ENCODE peak calls at places on chromosomes 2 and 18, in eight cellular contexts. One of them, this sample, is unnamed.

GRCh38 chr2:112938904-112939303 is 27.9 kb downstream of the IL37 start:
- DNase-seq in neural progenitor cell: no peak
- DNase-seq in dorsolateral prefrontal cortex: no peak
- DNase-seq in epithelial cell of esophagus: peak
- DNase-seq in stomach: peak
- DNase-seq in ovary: no peak
- DNase-seq in adrenal gland: no peak
- DNase-seq in progenitor cell of endocrine pancreas: no peak
- DNase-seq in this sample: no peak

GRCh38 chr2:202861987-202862386 is 9.6 kb downstream of the ICA1L start:
- DNase-seq in neural progenitor cell: no peak
- DNase-seq in dorsolateral prefrontal cortex: no peak
- DNase-seq in epithelial cell of esophagus: no peak
- DNase-seq in stomach: no peak
- DNase-seq in ovary: no peak
- DNase-seq in adrenal gland: no peak
- DNase-seq in progenitor cell of endocrine pancreas: no peak
- DNase-seq in this sample: no peak

GRCh38 chr2:31138037-31138962 is at the start of gene GALNT14:
- DNase-seq in neural progenitor cell: peak
- DNase-seq in dorsolateral prefrontal cortex: peak
- DNase-seq in epithelial cell of esophagus: peak
- DNase-seq in stomach: peak
- DNase-seq in ovary: peak
- DNase-seq in adrenal gland: peak
- DNase-seq in progenitor cell of endocrine pancreas: peak
- DNase-seq in this sample: peak

GRCh38 chr2:161367675-161368074 is 48.4 kb upstream of the TBR1 start:
- DNase-seq in neural progenitor cell: no peak
- DNase-seq in dorsolateral prefrontal cortex: no peak
- DNase-seq in epithelial cell of esophagus: no peak
- DNase-seq in stomach: no peak
- DNase-seq in ovary: no peak
- DNase-seq in adrenal gland: no peak
- DNase-seq in progenitor cell of endocrine pancreas: no peak
- DNase-seq in this sample: no peak

GRCh38 chr2:86622409-86622877 is 1.2 kb downstream of the RNF103 start:
- DNase-seq in neural progenitor cell: peak
- DNase-seq in dorsolateral prefrontal cortex: no peak
- DNase-seq in epithelial cell of esophagus: peak
- DNase-seq in stomach: peak
- DNase-seq in ovary: peak
- DNase-seq in adrenal gland: peak
- DNase-seq in progenitor cell of endocrine pancreas: no peak
- DNase-seq in this sample: no peak

GRCh38 chr2:97761192-97761591 is 47.8 kb downstream of the ZAP70 start:
- DNase-seq in neural progenitor cell: no peak
- DNase-seq in dorsolateral prefrontal cortex: no peak
- DNase-seq in epithelial cell of esophagus: no peak
- DNase-seq in stomach: peak
- DNase-seq in ovary: no peak
- DNase-seq in adrenal gland: no peak
- DNase-seq in progenitor cell of endocrine pancreas: no peak
- DNase-seq in this sample: no peak

GRCh38 chr2:154452906-154453493 is 245.5 kb upstream of the KCNJ3 start:
- DNase-seq in neural progenitor cell: no peak
- DNase-seq in dorsolateral prefrontal cortex: no peak
- DNase-seq in epithelial cell of esophagus: peak
- DNase-seq in stomach: no peak
- DNase-seq in ovary: no peak
- DNase-seq in adrenal gland: no peak
- DNase-seq in progenitor cell of endocrine pancreas: no peak
- DNase-seq in this sample: no peak

GRCh38 chr2:175400975-175401374 is 219.5 kb upstream of the ATP5MC3 start:
- DNase-seq in neural progenitor cell: no peak
- DNase-seq in dorsolateral prefrontal cortex: no peak
- DNase-seq in epithelial cell of esophagus: no peak
- DNase-seq in stomach: no peak
- DNase-seq in ovary: no peak
- DNase-seq in adrenal gland: no peak
- DNase-seq in progenitor cell of endocrine pancreas: no peak
- DNase-seq in this sample: no peak

GRCh38 chr2:203659650-203660049 is 46.8 kb upstream of the CD28 start:
- DNase-seq in neural progenitor cell: no peak
- DNase-seq in dorsolateral prefrontal cortex: no peak
- DNase-seq in epithelial cell of esophagus: no peak
- DNase-seq in stomach: no peak
- DNase-seq in ovary: no peak
- DNase-seq in adrenal gland: peak
- DNase-seq in progenitor cell of endocrine pancreas: no peak
- DNase-seq in this sample: no peak

GRCh38 chr18:12422936-12423335 is 15.2 kb downstream of the PRELID3A start:
- DNase-seq in neural progenitor cell: peak
- DNase-seq in dorsolateral prefrontal cortex: no peak
- DNase-seq in epithelial cell of esophagus: no peak
- DNase-seq in stomach: no peak
- DNase-seq in ovary: no peak
- DNase-seq in adrenal gland: no peak
- DNase-seq in progenitor cell of endocrine pancreas: no peak
- DNase-seq in this sample: no peak

GRCh38 chr2:28648671-28649395 is 102.8 kb upstream of the PPP1CB start:
- DNase-seq in neural progenitor cell: no peak
- DNase-seq in dorsolateral prefrontal cortex: no peak
- DNase-seq in epithelial cell of esophagus: no peak
- DNase-seq in stomach: no peak
- DNase-seq in ovary: no peak
- DNase-seq in adrenal gland: no peak
- DNase-seq in progenitor cell of endocrine pancreas: no peak
- DNase-seq in this sample: no peak

GRCh38 chr2:16729901-16730300 is 64.3 kb upstream of the CYRIA start:
- DNase-seq in neural progenitor cell: no peak
- DNase-seq in dorsolateral prefrontal cortex: no peak
- DNase-seq in epithelial cell of esophagus: no peak
- DNase-seq in stomach: no peak
- DNase-seq in ovary: no peak
- DNase-seq in adrenal gland: no peak
- DNase-seq in progenitor cell of endocrine pancreas: no peak
- DNase-seq in this sample: no peak

GRCh38 chr2:11873346-11873745 is 126.9 kb downstream of the LPIN1 start:
- DNase-seq in neural progenitor cell: no peak
- DNase-seq in dorsolateral prefrontal cortex: no peak
- DNase-seq in epithelial cell of esophagus: peak
- DNase-seq in stomach: no peak
- DNase-seq in ovary: no peak
- DNase-seq in adrenal gland: no peak
- DNase-seq in progenitor cell of endocrine pancreas: no peak
- DNase-seq in this sample: no peak

GRCh38 chr18:26298107-26298506 is 71.9 kb downstream of the TAF4B start:
- DNase-seq in neural progenitor cell: no peak
- DNase-seq in dorsolateral prefrontal cortex: no peak
- DNase-seq in epithelial cell of esophagus: no peak
- DNase-seq in stomach: no peak
- DNase-seq in ovary: no peak
- DNase-seq in adrenal gland: no peak
- DNase-seq in progenitor cell of endocrine pancreas: no peak
- DNase-seq in this sample: no peak

GRCh38 chr2:27891820-27892105 is 1.2 kb downstream of the BABAM2 start:
- DNase-seq in neural progenitor cell: no peak
- DNase-seq in dorsolateral prefrontal cortex: no peak
- DNase-seq in epithelial cell of esophagus: no peak
- DNase-seq in stomach: no peak
- DNase-seq in ovary: no peak
- DNase-seq in adrenal gland: no peak
- DNase-seq in progenitor cell of endocrine pancreas: no peak
- DNase-seq in this sample: no peak

GRCh38 chr2:229340086-229340760 is 69.1 kb upstream of the PID1 start:
- DNase-seq in neural progenitor cell: no peak
- DNase-seq in dorsolateral prefrontal cortex: no peak
- DNase-seq in epithelial cell of esophagus: no peak
- DNase-seq in stomach: no peak
- DNase-seq in ovary: no peak
- DNase-seq in adrenal gland: no peak
- DNase-seq in progenitor cell of endocrine pancreas: no peak
- DNase-seq in this sample: no peak

GRCh38 chr18:58578321-58578720 is 50.6 kb downstream of the ALPK2 start:
- DNase-seq in neural progenitor cell: no peak
- DNase-seq in dorsolateral prefrontal cortex: no peak
- DNase-seq in epithelial cell of esophagus: no peak
- DNase-seq in stomach: no peak
- DNase-seq in ovary: no peak
- DNase-seq in adrenal gland: no peak
- DNase-seq in progenitor cell of endocrine pancreas: no peak
- DNase-seq in this sample: no peak

GRCh38 chr2:119179951-119180350 is 21.4 kb upstream of the C1QL2 start:
- DNase-seq in neural progenitor cell: no peak
- DNase-seq in dorsolateral prefrontal cortex: no peak
- DNase-seq in epithelial cell of esophagus: no peak
- DNase-seq in stomach: no peak
- DNase-seq in ovary: no peak
- DNase-seq in adrenal gland: no peak
- DNase-seq in progenitor cell of endocrine pancreas: no peak
- DNase-seq in this sample: no peak
- TF ChIP-seq CTCF in neural progenitor cell: no peak
- TF ChIP-seq CTCF in dorsolateral prefrontal cortex: no peak
- TF ChIP-seq CTCF in epithelial cell of esophagus: no peak
- TF ChIP-seq CTCF in stomach: no peak
- TF ChIP-seq CTCF in ovary: no peak
- TF ChIP-seq CTCF in adrenal gland: no peak
- TF ChIP-seq CTCF in progenitor cell of endocrine pancreas: no peak
- TF ChIP-seq CTCF in this sample: no peak

DNA sequence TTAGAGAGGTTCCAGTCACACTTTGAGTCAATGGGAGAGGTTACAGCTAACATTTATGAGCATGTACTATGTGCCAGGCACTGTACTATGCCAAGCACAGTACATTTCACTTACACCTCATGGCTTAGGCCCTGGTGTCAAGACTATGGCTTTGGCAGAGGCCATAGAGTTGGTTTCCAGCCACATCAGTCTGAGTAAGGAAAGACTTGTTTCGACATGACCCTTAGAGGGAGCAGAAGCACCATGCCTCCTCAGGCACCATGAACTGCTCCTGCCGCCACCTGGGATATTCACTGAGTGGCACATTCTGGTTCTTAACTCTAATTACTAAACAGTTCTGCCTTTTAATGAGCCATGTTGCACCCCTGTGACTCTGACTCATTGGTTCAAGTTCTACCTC is 12.7 kb downstream of the DGUOK start:
- DNase-seq in neural progenitor cell: no peak
- DNase-seq in dorsolateral prefrontal cortex: no peak
- DNase-seq in epithelial cell of esophagus: peak
- DNase-seq in stomach: peak
- DNase-seq in ovary: no peak
- DNase-seq in adrenal gland: no peak
- DNase-seq in progenitor cell of endocrine pancreas: no peak
- DNase-seq in this sample: no peak
- TF ChIP-seq CTCF in neural progenitor cell: no peak
- TF ChIP-seq CTCF in dorsolateral prefrontal cortex: no peak
- TF ChIP-seq CTCF in epithelial cell of esophagus: peak
- TF ChIP-seq CTCF in stomach: no peak
- TF ChIP-seq CTCF in ovary: no peak
- TF ChIP-seq CTCF in adrenal gland: no peak
- TF ChIP-seq CTCF in progenitor cell of endocrine pancreas: no peak
- TF ChIP-seq CTCF in this sample: no peak

GRCh38 chr2:19818039-19818438 is 83.7 kb downstream of the TTC32 start:
- DNase-seq in neural progenitor cell: no peak
- DNase-seq in dorsolateral prefrontal cortex: no peak
- DNase-seq in epithelial cell of esophagus: no peak
- DNase-seq in stomach: no peak
- DNase-seq in ovary: no peak
- DNase-seq in adrenal gland: no peak
- DNase-seq in progenitor cell of endocrine pancreas: no peak
- DNase-seq in this sample: no peak

GRCh38 chr2:19815746-19816145 is 86.0 kb downstream of the TTC32 start:
- DNase-seq in neural progenitor cell: no peak
- DNase-seq in dorsolateral prefrontal cortex: no peak
- DNase-seq in epithelial cell of esophagus: no peak
- DNase-seq in stomach: no peak
- DNase-seq in ovary: no peak
- DNase-seq in adrenal gland: no peak
- DNase-seq in progenitor cell of endocrine pancreas: no peak
- DNase-seq in this sample: no peak

GRCh38 chr2:19818543-19818942 is 83.2 kb downstream of the TTC32 start:
- DNase-seq in neural progenitor cell: no peak
- DNase-seq in dorsolateral prefrontal cortex: no peak
- DNase-seq in epithelial cell of esophagus: no peak
- DNase-seq in stomach: no peak
- DNase-seq in ovary: no peak
- DNase-seq in adrenal gland: no peak
- DNase-seq in progenitor cell of endocrine pancreas: no peak
- DNase-seq in this sample: no peak

GRCh38 chr2:19823507-19823906 is 78.3 kb downstream of the TTC32 start:
- DNase-seq in neural progenitor cell: no peak
- DNase-seq in dorsolateral prefrontal cortex: no peak
- DNase-seq in epithelial cell of esophagus: no peak
- DNase-seq in stomach: no peak
- DNase-seq in ovary: no peak
- DNase-seq in adrenal gland: no peak
- DNase-seq in progenitor cell of endocrine pancreas: no peak
- DNase-seq in this sample: no peak

DNA sequence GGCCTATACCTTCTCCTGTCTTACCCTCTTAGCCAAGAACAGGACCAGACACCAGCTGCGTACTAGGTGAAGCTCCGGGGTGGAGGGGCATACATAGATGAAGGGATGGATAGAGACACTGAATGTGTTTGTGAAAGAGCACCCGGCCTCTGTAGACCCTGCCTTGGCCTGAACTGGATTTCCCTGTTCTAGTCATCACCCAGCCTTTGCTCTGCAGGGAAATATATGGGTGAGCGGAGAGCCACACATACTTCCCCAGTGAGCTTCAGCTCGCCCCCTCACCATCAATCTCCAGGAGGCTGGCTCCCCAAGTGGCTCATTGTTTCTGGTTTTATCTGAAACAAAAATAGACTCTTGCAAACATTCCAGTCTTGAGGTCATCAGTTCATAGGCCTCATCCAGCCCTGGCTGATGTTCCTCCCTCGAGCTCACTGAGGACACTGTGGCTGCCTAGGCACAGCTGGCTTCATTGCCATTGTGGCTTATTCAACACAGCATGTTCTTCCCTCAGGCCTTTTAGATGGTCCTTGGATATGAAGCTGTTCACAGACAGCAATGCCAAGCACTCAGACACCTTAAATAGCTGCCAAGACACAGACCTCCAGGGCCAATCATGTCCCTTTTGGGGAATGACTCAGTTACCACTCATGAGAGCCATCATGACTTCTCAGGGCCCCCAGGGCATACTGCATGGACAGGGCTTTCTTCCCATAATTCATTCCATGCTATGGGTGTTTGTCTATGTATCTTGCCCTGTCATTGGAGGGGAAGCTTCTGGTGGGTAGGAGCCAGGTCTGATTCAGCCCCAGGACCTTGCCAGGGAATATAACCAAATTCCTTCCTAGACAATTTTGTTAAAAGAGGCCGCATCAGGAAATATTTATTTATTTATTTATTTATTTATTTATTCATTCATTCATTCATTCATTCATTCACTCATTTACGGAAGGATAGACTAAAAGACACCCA is 82.4 kb downstream of the TTC32 start:
- DNase-seq in neural progenitor cell: no peak
- DNase-seq in dorsolateral prefrontal cortex: no peak
- DNase-seq in epithelial cell of esophagus: peak
- DNase-seq in stomach: no peak
- DNase-seq in ovary: no peak
- DNase-seq in adrenal gland: no peak
- DNase-seq in progenitor cell of endocrine pancreas: no peak
- DNase-seq in this sample: no peak
- TF ChIP-seq CTCF in neural progenitor cell: no peak
- TF ChIP-seq CTCF in dorsolateral prefrontal cortex: no peak
- TF ChIP-seq CTCF in epithelial cell of esophagus: no peak
- TF ChIP-seq CTCF in stomach: no peak
- TF ChIP-seq CTCF in ovary: no peak
- TF ChIP-seq CTCF in adrenal gland: no peak
- TF ChIP-seq CTCF in progenitor cell of endocrine pancreas: no peak
- TF ChIP-seq CTCF in this sample: no peak

GRCh38 chr2:47864566-47864965 is 41.7 kb downstream of the FBXO11 start:
- DNase-seq in neural progenitor cell: no peak
- DNase-seq in dorsolateral prefrontal cortex: no peak
- DNase-seq in epithelial cell of esophagus: no peak
- DNase-seq in stomach: no peak
- DNase-seq in ovary: no peak
- DNase-seq in adrenal gland: no peak
- DNase-seq in progenitor cell of endocrine pancreas: no peak
- DNase-seq in this sample: no peak
- TF ChIP-seq CTCF in neural progenitor cell: no peak
- TF ChIP-seq CTCF in dorsolateral prefrontal cortex: no peak
- TF ChIP-seq CTCF in epithelial cell of esophagus: no peak
- TF ChIP-seq CTCF in stomach: no peak
- TF ChIP-seq CTCF in ovary: no peak
- TF ChIP-seq CTCF in adrenal gland: no peak
- TF ChIP-seq CTCF in progenitor cell of endocrine pancreas: no peak
- TF ChIP-seq CTCF in this sample: no peak